ENCODE peak calls at places on chromosomes 16 and 17, in four cellular contexts. One of them, this sample, is unnamed.

GRCh38 chr16:87314990-87315420 is 2.2 kb downstream of the C16orf95 start:
- DNase-seq in IMR-90: no peak
- DNase-seq in endothelial cell of umbilical vein: no peak
- DNase-seq in K562: no peak
- DNase-seq in this sample: no peak

GRCh38 chr17:15909481-15909991 is 35.4 kb upstream of the ADORA2B start:
- DNase-seq in IMR-90: no peak
- DNase-seq in endothelial cell of umbilical vein: no peak
- DNase-seq in K562: no peak
- DNase-seq in this sample: no peak

GRCh38 chr16:31842864-31843263 is 30.7 kb upstream of the ZNF267 start:
- DNase-seq in IMR-90: no peak
- DNase-seq in endothelial cell of umbilical vein: no peak
- DNase-seq in K562: no peak
- DNase-seq in this sample: no peak

GRCh38 chr16:84514874-84515835 is 10.7 kb upstream of the MEAK7 start:
- DNase-seq in IMR-90: no peak
- DNase-seq in endothelial cell of umbilical vein: no peak
- DNase-seq in K562: no peak
- DNase-seq in this sample: peak; percentile 96

GRCh38 chr17:60354223-60354622 is 37.7 kb downstream of the USP32 start:
- DNase-seq in IMR-90: peak; percentile 85
- DNase-seq in endothelial cell of umbilical vein: peak; percentile 32
- DNase-seq in K562: no peak
- DNase-seq in this sample: no peak

GRCh38 chr16:88941933-88942909 is 34.8 kb downstream of the CBFA2T3 start:
- DNase-seq in IMR-90: no peak
- DNase-seq in endothelial cell of umbilical vein: no peak
- DNase-seq in K562: no peak
- DNase-seq in this sample: no peak

GRCh38 chr16:75805946-75806345 is 79.7 kb upstream of the CPHXL start:
- DNase-seq in IMR-90: no peak
- DNase-seq in endothelial cell of umbilical vein: no peak
- DNase-seq in K562: no peak
- DNase-seq in this sample: no peak

GRCh38 chr17:59266748-59267147 is 46.4 kb downstream of the GDPD1 start:
- DNase-seq in IMR-90: no peak
- DNase-seq in endothelial cell of umbilical vein: no peak
- DNase-seq in K562: no peak
- DNase-seq in this sample: no peak

GRCh38 chr16:29975811-29976511 is 2.3 kb downstream of the TAOK2 start:
- DNase-seq in IMR-90: no peak
- DNase-seq in endothelial cell of umbilical vein: peak; percentile 70
- DNase-seq in K562: no peak
- DNase-seq in this sample: no peak

GRCh38 chr16:47866431-47866830 is 289.4 kb downstream of the ABCC12 start:
- DNase-seq in IMR-90: no peak
- DNase-seq in endothelial cell of umbilical vein: no peak
- DNase-seq in K562: no peak
- DNase-seq in this sample: no peak

GRCh38 chr17:82297280-82297803 is 20.1 kb downstream of the CD7 start:
- DNase-seq in IMR-90: no peak
- DNase-seq in endothelial cell of umbilical vein: peak; percentile 84
- DNase-seq in K562: no peak
- DNase-seq in this sample: peak; percentile 50

GRCh38 chr17:77140878-77141767 is at the start of gene SEC14L1:
- DNase-seq in IMR-90: no peak
- DNase-seq in endothelial cell of umbilical vein: no peak
- DNase-seq in K562: peak; percentile 77
- DNase-seq in this sample: no peak

GRCh38 chr17:82267575-82268379 is 5.7 kb downstream of the CSNK1D start:
- DNase-seq in IMR-90: peak; percentile 96
- DNase-seq in endothelial cell of umbilical vein: peak; percentile 82
- DNase-seq in K562: peak; percentile 45
- DNase-seq in this sample: no peak

GRCh38 chr16:87407511-87408112 is 15.5 kb downstream of the MAP1LC3B start:
- DNase-seq in IMR-90: no peak
- DNase-seq in endothelial cell of umbilical vein: peak; percentile 95
- DNase-seq in K562: no peak
- DNase-seq in this sample: peak; percentile 84

GRCh38 chr17:42555122-42555622 is 2.4 kb downstream of the HSD17B1 start:
- DNase-seq in IMR-90: no peak
- DNase-seq in endothelial cell of umbilical vein: no peak
- DNase-seq in K562: no peak
- DNase-seq in this sample: no peak

GRCh38 chr17:30958187-30958586 is 12.7 kb upstream of the RNF135 start:
- DNase-seq in IMR-90: no peak
- DNase-seq in endothelial cell of umbilical vein: no peak
- DNase-seq in K562: no peak
- DNase-seq in this sample: no peak

GRCh38 chr16:47927330-47927729 is 228.5 kb downstream of the ABCC12 start:
- DNase-seq in IMR-90: peak; percentile 52
- DNase-seq in endothelial cell of umbilical vein: no peak
- DNase-seq in K562: no peak
- DNase-seq in this sample: no peak

GRCh38 chr16:50185005-50185505 is 31.9 kb downstream of the TENT4B start:
- DNase-seq in IMR-90: peak; percentile 75
- DNase-seq in endothelial cell of umbilical vein: peak; percentile 60
- DNase-seq in K562: no peak
- DNase-seq in this sample: no peak

GRCh38 chr16:66346221-66346620 is 20.3 kb upstream of the CDH5 start:
- DNase-seq in IMR-90: no peak
- DNase-seq in endothelial cell of umbilical vein: no peak
- DNase-seq in K562: no peak
- DNase-seq in this sample: no peak

GRCh38 chr17:73669771-73670170 is 25.5 kb upstream of the SDK2 start:
- DNase-seq in IMR-90: no peak
- DNase-seq in endothelial cell of umbilical vein: no peak
- DNase-seq in K562: no peak
- DNase-seq in this sample: no peak

GRCh38 chr16:66152841-66153525 is 213.5 kb upstream of the CDH5 start:
- DNase-seq in IMR-90: peak; percentile 89
- DNase-seq in endothelial cell of umbilical vein: no peak
- DNase-seq in K562: no peak
- DNase-seq in this sample: no peak

GRCh38 chr17:31269597-31269996 is 27.4 kb downstream of the OMG start:
- DNase-seq in IMR-90: peak; percentile 97
- DNase-seq in endothelial cell of umbilical vein: peak; percentile 88
- DNase-seq in K562: no peak
- DNase-seq in this sample: no peak

GRCh38 chr17:50035421-50035879 is 20.5 kb upstream of the ITGA3 start:
- DNase-seq in IMR-90: no peak
- DNase-seq in endothelial cell of umbilical vein: no peak
- DNase-seq in K562: peak; percentile 3
- DNase-seq in this sample: no peak

GRCh38 chr17:66087073-66087472 is 104.9 kb downstream of the CEP112 start:
- DNase-seq in IMR-90: peak; percentile 21
- DNase-seq in endothelial cell of umbilical vein: no peak
- DNase-seq in K562: no peak
- DNase-seq in this sample: no peak

GRCh38 chr16:9091867-9092281 is 430 bp downstream of the HAPSTR1 start:
- DNase-seq in IMR-90: no peak
- DNase-seq in endothelial cell of umbilical vein: peak; percentile 30
- DNase-seq in K562: no peak
- DNase-seq in this sample: no peak

GRCh38 chr17:57986841-57987581 is 1.0 kb downstream of the VEZF1 start:
- DNase-seq in IMR-90: peak; percentile 91
- DNase-seq in endothelial cell of umbilical vein: peak; percentile 88
- DNase-seq in K562: no peak
- DNase-seq in this sample: no peak

GRCh38 chr17:3796110-3796821 is 4.7 kb downstream of the ITGAE start:
- DNase-seq in IMR-90: no peak
- DNase-seq in endothelial cell of umbilical vein: no peak
- DNase-seq in K562: no peak
- DNase-seq in this sample: peak; percentile 90
- TF ChIP-seq FOS in IMR-90: no peak
- TF ChIP-seq FOS in endothelial cell of umbilical vein: no peak
- TF ChIP-seq FOS in K562: no peak
- TF ChIP-seq FOS in this sample: no peak

GRCh38 chr17:18261659-18262058 is 1.2 kb downstream of the MIEF2 start:
- DNase-seq in IMR-90: no peak
- DNase-seq in endothelial cell of umbilical vein: no peak
- DNase-seq in K562: no peak
- DNase-seq in this sample: no peak

GRCh38 chr17:18259621-18260331 is 686 bp upstream of the MIEF2 start:
- DNase-seq in IMR-90: peak; percentile 20
- DNase-seq in endothelial cell of umbilical vein: no peak
- DNase-seq in K562: no peak
- DNase-seq in this sample: no peak

GRCh38 chr17:18262111-18262510 is 1.6 kb downstream of the MIEF2 start:
- DNase-seq in IMR-90: no peak
- DNase-seq in endothelial cell of umbilical vein: no peak
- DNase-seq in K562: no peak
- DNase-seq in this sample: no peak

GRCh38 chr17:18260332-18261145 is at the start of gene MIEF2:
- DNase-seq in IMR-90: peak; percentile 91
- DNase-seq in endothelial cell of umbilical vein: peak; percentile 96
- DNase-seq in K562: peak; percentile 88
- DNase-seq in this sample: peak; percentile 80

GRCh38 chr17:18261146-18261515 is 669 bp downstream of the MIEF2 start:
- DNase-seq in IMR-90: peak; percentile 44
- DNase-seq in endothelial cell of umbilical vein: peak; percentile 21
- DNase-seq in K562: peak; percentile 49
- DNase-seq in this sample: no peak
- TF ChIP-seq FOS in IMR-90: no peak
- TF ChIP-seq FOS in endothelial cell of umbilical vein: no peak
- TF ChIP-seq FOS in K562: no peak
- TF ChIP-seq FOS in this sample: no peak

GRCh38 chr17:75380315-75380714 is 25.2 kb downstream of the GRB2 start:
- DNase-seq in IMR-90: peak; percentile 77
- DNase-seq in endothelial cell of umbilical vein: no peak
- DNase-seq in K562: no peak
- DNase-seq in this sample: no peak
- TF ChIP-seq FOS in IMR-90: no peak
- TF ChIP-seq FOS in endothelial cell of umbilical vein: no peak
- TF ChIP-seq FOS in K562: no peak
- TF ChIP-seq FOS in this sample: no peak

DNA sequence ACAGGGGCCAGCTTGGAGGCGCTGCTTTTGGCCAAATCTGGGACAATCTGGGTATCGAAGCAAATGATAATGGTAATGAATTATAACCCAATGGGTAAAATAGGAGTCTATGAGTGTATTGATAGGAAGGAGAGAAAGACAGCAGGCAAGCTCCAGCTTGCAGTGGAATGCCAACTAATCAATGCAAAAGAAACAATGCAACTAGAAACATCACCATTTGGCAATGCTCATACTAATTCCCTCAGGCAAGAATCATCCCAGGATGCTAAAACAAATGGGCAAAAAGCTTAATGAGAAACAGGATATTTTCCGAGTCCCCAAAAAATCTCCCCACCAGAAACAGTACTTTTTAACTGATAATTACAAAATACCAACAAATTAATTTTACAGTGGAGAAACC is 64.7 kb downstream of the ADCY9 start:
- DNase-seq in IMR-90: no peak
- DNase-seq in endothelial cell of umbilical vein: no peak
- DNase-seq in K562: no peak
- DNase-seq in this sample: no peak
- TF ChIP-seq FOS in IMR-90: no peak
- TF ChIP-seq FOS in endothelial cell of umbilical vein: no peak
- TF ChIP-seq FOS in K562: no peak
- TF ChIP-seq FOS in this sample: no peak

DNA sequence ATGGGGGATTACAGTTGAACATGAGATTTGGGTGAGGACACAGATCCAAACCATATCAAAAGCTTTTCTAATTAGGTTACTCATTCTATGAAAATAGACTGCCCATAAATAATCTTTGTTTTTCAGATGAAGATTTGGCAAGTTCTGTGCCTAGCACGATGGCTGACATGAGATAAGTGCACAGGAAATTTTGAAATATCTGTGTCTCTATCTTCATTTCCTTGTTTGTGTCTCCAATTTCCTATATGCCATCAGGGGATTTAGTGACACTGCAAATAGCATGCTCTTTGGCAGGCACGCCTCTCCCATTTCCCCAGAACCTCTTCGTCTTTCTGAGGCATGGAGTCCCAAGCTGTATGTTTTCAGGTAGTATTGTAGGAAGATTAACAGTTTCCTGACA is 544.6 kb downstream of the CDH13 start:
- DNase-seq in IMR-90: no peak
- DNase-seq in endothelial cell of umbilical vein: no peak
- DNase-seq in K562: no peak
- DNase-seq in this sample: no peak
- TF ChIP-seq FOS in IMR-90: no peak
- TF ChIP-seq FOS in endothelial cell of umbilical vein: no peak
- TF ChIP-seq FOS in K562: no peak
- TF ChIP-seq FOS in this sample: no peak

GRCh38 chr16:12092347-12092882 is 115.9 kb downstream of the SNX29 start:
- DNase-seq in IMR-90: peak; percentile 95
- DNase-seq in endothelial cell of umbilical vein: peak; percentile 47
- DNase-seq in K562: no peak
- DNase-seq in this sample: no peak
- TF ChIP-seq FOS in IMR-90: no peak
- TF ChIP-seq FOS in endothelial cell of umbilical vein: no peak
- TF ChIP-seq FOS in K562: no peak
- TF ChIP-seq FOS in this sample: no peak